ENCODE peak calls at places on chromosome 16, in eight cellular contexts. W is CD8-positive, alpha-beta T cell; H is cardiac muscle cell; A is HCT116; G is suprapubic skin; U is adrenal gland; M is stomach; S is esophagus squamous epithelium. K is an unnamed sample. For H3K27me3, the result is how much of the 10 kb centered on the place peaks cover.

GRCh38 chr16:8621572-8622314 is at the start of gene METTL22:
- DNase-seq in W (peak), H (peak), A (peak), G (peak), U (peak), M (peak), S (peak), K (peak)

GRCh38 chr16:72962347-72962746 is 85.6 kb downstream of the ZFHX3 start:
- DNase-seq in W (no peak), H (no peak), A (no peak), G (no peak), U (no peak), M (no peak), S (no peak), K (no peak)

GRCh38 chr16:56321159-56321558 is 104.2 kb downstream of the AMFR start:
- DNase-seq in W (no peak), H (no peak), A (no peak), G (no peak), U (no peak), M (no peak), S (no peak), K (no peak)

GRCh38 chr16:29126621-29127020 is 141.8 kb downstream of the LAT start:
- DNase-seq in W (no peak), H (no peak), A (no peak), G (peak), U (no peak), M (no peak), S (no peak), K (no peak)

GRCh38 chr16:27195068-27195741 is 8.1 kb upstream of the KDM8 start:
- DNase-seq in W (no peak), H (no peak), A (no peak), G (no peak), U (no peak), M (no peak), S (no peak), K (no peak)

GRCh38 chr16:8804313-8804712 is 6.7 kb downstream of the PMM2 start:
- DNase-seq in W (no peak), H (no peak), A (no peak), G (no peak), U (no peak), M (no peak), S (no peak), K (no peak)

GRCh38 chr16:87725596-87726235 is 40.1 kb downstream of the KLHDC4 start:
- DNase-seq in W (no peak), H (peak), A (no peak), G (no peak), U (no peak), M (no peak), S (no peak), K (no peak)

GRCh38 chr16:55543470-55543869 is 23.0 kb upstream of the CAPNS2 start:
- DNase-seq in W (no peak), H (peak), A (no peak), G (no peak), U (no peak), M (no peak), S (no peak), K (no peak)

GRCh38 chr16:71283612-71284011 is 5.6 kb downstream of the CMTR2 start:
- DNase-seq in W (no peak), H (no peak), A (no peak), G (no peak), U (no peak), M (no peak), S (no peak), K (no peak)

GRCh38 chr16:4330277-4330882 is 14.5 kb downstream of the GLIS2 start:
- DNase-seq in W (peak), H (peak), A (no peak), G (peak), U (peak), M (peak), S (no peak), K (no peak)

GRCh38 chr16:67539271-67539670 is 10.6 kb downstream of the RIPOR1 start:
- DNase-seq in W (no peak), H (no peak), A (no peak), G (no peak), U (no peak), M (no peak), S (no peak), K (no peak)
- H3K27ac ChIP-seq in W (no peak), H (no peak), A (no peak), G (no peak), U (no peak), M (peak), S (peak), K (no peak)

DNA sequence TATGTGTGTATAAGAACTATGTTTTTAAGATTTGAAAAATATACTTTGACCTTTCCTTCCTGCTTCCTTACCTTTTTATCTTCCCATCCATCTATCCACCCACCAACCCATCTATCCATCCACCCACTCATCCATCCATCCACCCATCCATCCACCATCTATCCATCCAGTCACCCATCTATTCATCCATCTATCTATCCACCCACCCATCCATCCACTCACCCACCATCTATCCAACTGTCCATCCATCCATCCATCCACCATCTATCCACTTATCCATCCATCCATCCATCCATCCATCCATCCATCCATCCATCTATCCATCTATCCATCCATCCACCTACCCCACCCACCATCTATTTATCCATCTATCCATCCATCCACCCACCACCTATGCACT is 12.4 kb downstream of the CBFA2T3 start:
- DNase-seq in W (no peak), H (no peak), A (no peak), G (no peak), U (no peak), M (no peak), S (no peak), K (no peak)
- H3K27me3 ChIP-seq in W (under half), H (under half), A (under half), G (under half), U (under half), M (under half), S (half or more), K (under half)

DNA sequence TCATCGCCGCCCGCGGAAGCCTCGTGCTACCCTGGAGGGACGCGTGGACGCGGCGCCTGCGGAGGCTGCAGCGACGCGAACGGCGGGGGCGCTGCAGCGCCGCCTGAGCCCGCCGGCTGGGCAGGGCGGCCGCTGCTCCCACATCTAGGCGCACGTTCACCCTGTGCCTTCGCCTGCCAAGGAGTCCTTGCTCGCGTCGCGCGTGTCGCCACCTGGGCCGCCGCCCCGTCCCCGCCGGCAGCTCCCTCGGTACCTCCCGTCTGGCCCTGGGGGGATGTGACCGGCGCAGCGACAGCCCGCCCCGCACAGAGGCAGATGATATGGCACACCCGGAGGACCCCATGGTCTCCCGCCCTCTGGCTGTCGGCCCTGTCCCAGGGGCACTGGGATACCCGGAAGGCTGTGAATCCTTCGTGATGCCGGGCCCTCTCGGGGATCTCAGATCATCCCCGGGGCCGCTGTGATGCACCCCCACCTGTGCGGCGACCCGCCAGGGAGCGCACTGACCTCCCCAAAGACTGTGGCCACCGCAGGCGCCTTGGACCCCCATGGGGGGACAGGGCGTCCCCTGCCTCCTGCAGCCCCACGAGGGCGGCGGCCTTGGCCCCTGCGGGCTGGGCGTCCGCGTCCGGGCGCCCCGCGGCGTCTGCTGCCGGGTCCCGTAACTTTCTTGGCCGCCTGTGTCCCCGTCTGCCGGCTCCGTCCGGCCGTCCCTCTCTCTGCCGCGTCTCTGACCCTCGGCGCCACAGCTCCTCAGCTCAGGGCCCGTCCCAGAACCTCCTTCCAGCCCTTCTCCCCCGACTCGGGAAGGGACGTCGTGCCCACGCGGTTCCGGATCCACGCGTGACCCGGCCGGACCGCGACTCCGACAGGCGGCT is 689 bp upstream of the TBC1D24 start:
- DNase-seq in W (peak), H (peak), A (no peak), G (no peak), U (peak), M (peak), S (no peak), K (no peak)
- H3K27ac ChIP-seq in W (no peak), H (peak), A (peak), G (peak), U (peak), M (peak), S (peak), K (peak)

GRCh38 chr16:807345-808251 is 7.1 kb upstream of the GNG13 start:
- DNase-seq in W (peak), H (peak), A (peak), G (peak), U (peak), M (peak), S (peak), K (peak)
- H3K27me3 ChIP-seq in W (under half), H (under half), A (under half), G (under half), U (under half), M (under half), S (half or more), K (under half)